ENCODE peak calls at places on chromosomes 7 and 10, in ten cellular contexts. I, O, H, F, B, V, K, W, C and D are unnamed samples.

GRCh38 chr10:110651044-110651958 is 7.2 kb downstream of the RBM20 start:
- DNase-seq in K (no peak), C (peak), W (no peak), I (no peak), F (peak), H (peak), O (peak), V (peak), B (no peak), D (no peak)

GRCh38 chr10:86346794-86347665 is 19.6 kb downstream of the GRID1 start:
- DNase-seq in F (no peak), O (no peak), V (no peak), H (no peak), C (peak), K (no peak), W (no peak), I (no peak), B (no peak), D (no peak)

GRCh38 chr10:87541114-87541513 is 36.4 kb downstream of the MINPP1 start:
- DNase-seq in I (no peak), V (peak), O (peak), K (no peak), H (no peak), W (no peak), F (no peak), B (no peak), C (no peak), D (no peak)

GRCh38 chr7:25653412-25653811 is 425.1 kb upstream of the NPVF start:
- DNase-seq in I (no peak), F (peak), V (no peak), W (no peak), C (no peak), H (no peak), B (no peak), K (no peak), O (no peak), D (no peak)

GRCh38 chr10:24849051-24849450 is 103.4 kb downstream of the PRTFDC1 start:
- DNase-seq in K (no peak), O (peak), H (no peak), C (no peak), B (no peak), F (no peak), I (no peak), V (no peak), W (no peak), D (no peak)

GRCh38 chr10:2508971-2509605 is 558.3 kb upstream of the PFKP start:
- DNase-seq in W (no peak), C (peak), H (no peak), B (no peak), I (peak), K (no peak), F (no peak), O (peak), V (peak), D (no peak)

GRCh38 chr10:110349826-110350225 is 45.1 kb upstream of the SMNDC1 start:
- DNase-seq in K (no peak), B (no peak), W (no peak), I (no peak), H (no peak), O (no peak), C (no peak), V (peak), F (no peak), D (no peak)

GRCh38 chr7:57182031-57182430 is 49.8 kb upstream of the ZNF479 start:
- DNase-seq in H (no peak), C (no peak), V (no peak), F (no peak), W (no peak), O (no peak), B (no peak), I (no peak), K (no peak), D (no peak)

GRCh38 chr10:79446451-79447020 is 1.1 kb upstream of the ZCCHC24 start:
- DNase-seq in I (peak), K (peak), B (no peak), F (no peak), W (peak), C (no peak), H (no peak), V (peak), O (no peak), D (no peak)